ENCODE peak calls at places on chromosomes 1 and 21, in four cellular contexts. H is cardiac fibroblast, D is omental fat pad, U is OCI-LY7. P is an unnamed sample.

GRCh38 chr21:38220270-38220737 is 36.5 kb upstream of the KCNJ15 start:
- DNase-seq in H (peak), D (no peak), U (no peak), P (no peak)

GRCh38 chr1:51168946-51169345 is 66.9 kb downstream of the C1orf185 start:
- DNase-seq in H (no peak), D (no peak), U (no peak), P (no peak)

GRCh38 chr1:94672934-94673333 is 131.4 kb upstream of the F3 start:
- DNase-seq in H (no peak), D (no peak), U (no peak), P (no peak)

GRCh38 chr1:70327306-70328076 is 27.0 kb downstream of the ANKRD13C start:
- DNase-seq in H (no peak), D (no peak), U (no peak), P (no peak)

GRCh38 chr1:98051065-98051675 is 130.3 kb upstream of the DPYD start:
- DNase-seq in H (peak), D (peak), U (peak), P (peak)

GRCh38 chr1:30783244-30783915 is 25.8 kb upstream of the LAPTM5 start:
- DNase-seq in H (no peak), D (no peak), U (no peak), P (no peak)

GRCh38 chr21:38913120-38913975 is 107.6 kb downstream of the ETS2 start:
- DNase-seq in H (peak), D (no peak), U (no peak), P (peak)

GRCh38 chr1:64654519-64655341 is 90.1 kb upstream of the RAVER2 start:
- DNase-seq in H (peak), D (no peak), U (no peak), P (no peak)

GRCh38 chr1:3348196-3348865 is 106.1 kb upstream of the ARHGEF16 start:
- DNase-seq in H (no peak), D (no peak), U (no peak), P (no peak)

GRCh38 chr1:3347257-3348020 is 107.0 kb upstream of the ARHGEF16 start:
- DNase-seq in H (no peak), D (no peak), U (no peak), P (no peak)

GRCh38 chr1:3350441-3351261 is 103.8 kb upstream of the ARHGEF16 start:
- DNase-seq in H (peak), D (no peak), U (no peak), P (no peak)

GRCh38 chr1:3349968-3350299 is 104.5 kb upstream of the ARHGEF16 start:
- DNase-seq in H (no peak), D (no peak), U (no peak), P (no peak)

DNA sequence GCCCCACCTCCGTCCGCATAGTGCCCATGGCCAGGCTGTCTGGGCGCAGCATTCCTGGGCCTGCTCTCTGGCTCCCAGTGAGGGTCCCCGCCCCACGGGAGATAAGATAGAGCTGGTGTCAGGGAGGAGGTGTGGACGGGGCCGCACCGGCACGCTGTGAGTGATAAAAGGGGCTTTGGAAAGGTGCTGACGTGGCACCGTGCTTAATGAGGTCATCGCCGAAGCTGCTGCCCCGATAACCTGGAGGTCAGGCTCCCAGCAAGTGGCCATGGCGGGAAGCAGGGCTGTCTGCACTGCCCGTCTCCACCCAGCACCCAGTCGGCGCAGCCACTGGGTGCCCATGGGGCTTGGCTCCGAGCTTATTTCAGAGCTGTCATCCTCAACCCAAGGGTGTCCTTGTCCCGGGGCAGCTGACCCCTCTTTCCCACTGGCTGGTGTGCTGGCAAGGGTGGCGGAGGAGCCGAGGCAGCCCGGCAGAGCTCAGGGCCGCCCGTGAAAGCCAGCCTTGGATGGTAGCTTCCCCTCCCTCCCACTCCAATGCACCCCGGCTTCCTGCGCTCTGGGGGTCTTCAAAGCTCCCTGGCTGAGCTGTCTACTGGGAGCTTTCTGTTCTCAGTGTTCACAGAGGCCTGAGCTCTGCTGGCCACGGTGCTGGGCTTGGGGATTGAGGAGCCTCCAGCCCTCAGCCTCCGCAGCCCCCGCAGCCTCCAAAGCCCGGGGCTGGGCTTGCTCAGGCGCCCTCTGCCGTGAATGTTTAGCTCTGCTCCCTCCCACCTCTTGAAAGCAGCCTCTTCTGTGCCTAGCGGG is 105.1 kb upstream of the ARHGEF16 start:
- DNase-seq in H (peak), D (no peak), U (no peak), P (no peak)
- TF ChIP-seq CTCF in H (no peak), D (no peak), U (no peak), P (peak)

DNA sequence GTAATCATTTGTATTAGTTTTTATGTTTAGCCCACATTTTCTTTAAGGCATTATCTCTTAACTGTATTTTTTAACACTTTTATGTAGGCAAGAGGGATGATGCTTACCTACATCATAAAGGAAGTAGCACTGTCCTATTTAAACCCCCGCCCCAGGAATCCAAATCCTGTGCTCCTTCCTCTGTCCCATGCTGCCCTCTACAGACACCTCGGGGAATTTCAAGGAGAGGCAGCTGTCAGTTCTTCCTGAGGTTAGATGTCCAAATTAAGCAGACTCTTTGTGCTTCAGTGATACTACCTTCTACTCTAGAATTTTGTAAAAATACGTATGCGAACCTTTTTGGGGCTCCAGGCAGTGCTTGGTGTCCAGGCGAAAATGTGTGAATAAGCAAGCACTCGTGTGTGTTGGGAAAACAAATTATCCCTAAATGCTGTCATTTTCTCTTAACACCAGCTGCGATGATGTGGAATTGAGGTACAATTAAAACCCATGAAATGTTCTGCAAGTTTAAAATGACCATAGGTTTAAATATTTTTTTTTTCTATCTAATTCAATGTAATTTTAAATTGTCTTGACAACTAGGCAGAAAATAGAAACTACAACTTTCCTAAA is 19.2 kb downstream of the CRCT1 start:
- DNase-seq in H (peak), D (no peak), U (peak), P (no peak)
- TF ChIP-seq CTCF in H (peak), D (no peak), U (peak), P (peak)

DNA sequence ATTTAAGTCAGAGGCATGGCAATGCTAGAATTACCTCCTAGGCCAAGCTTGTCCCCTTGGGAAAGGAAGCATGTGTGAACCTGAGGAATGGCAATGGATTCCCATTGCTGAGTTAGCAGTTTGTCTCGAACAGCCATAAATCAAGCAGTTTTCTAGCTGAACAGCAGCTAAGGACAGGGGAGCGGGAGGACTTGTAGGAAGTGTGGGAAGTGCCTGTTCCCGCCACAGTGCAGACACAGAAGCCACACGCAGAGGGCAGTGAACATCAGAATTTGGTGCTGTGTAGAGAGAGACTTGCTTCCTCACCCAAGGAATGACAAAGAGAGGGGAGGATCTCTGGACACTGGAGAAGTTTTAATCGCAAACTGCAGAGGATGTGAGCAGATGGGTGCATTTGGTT is 3.8 kb downstream of the PHGDH start:
- DNase-seq in H (peak), D (no peak), U (no peak), P (no peak)
- TF ChIP-seq CTCF in H (no peak), D (no peak), U (no peak), P (no peak)

GRCh38 chr1:173798078-173798477 is 26.4 kb upstream of the DARS2 start:
- DNase-seq in H (no peak), D (no peak), U (no peak), P (no peak)

GRCh38 chr1:173802961-173803360 is 21.5 kb upstream of the DARS2 start:
- DNase-seq in H (no peak), D (no peak), U (no peak), P (no peak)
- TF ChIP-seq CTCF in H (no peak), D (no peak), U (no peak), P (no peak)

DNA sequence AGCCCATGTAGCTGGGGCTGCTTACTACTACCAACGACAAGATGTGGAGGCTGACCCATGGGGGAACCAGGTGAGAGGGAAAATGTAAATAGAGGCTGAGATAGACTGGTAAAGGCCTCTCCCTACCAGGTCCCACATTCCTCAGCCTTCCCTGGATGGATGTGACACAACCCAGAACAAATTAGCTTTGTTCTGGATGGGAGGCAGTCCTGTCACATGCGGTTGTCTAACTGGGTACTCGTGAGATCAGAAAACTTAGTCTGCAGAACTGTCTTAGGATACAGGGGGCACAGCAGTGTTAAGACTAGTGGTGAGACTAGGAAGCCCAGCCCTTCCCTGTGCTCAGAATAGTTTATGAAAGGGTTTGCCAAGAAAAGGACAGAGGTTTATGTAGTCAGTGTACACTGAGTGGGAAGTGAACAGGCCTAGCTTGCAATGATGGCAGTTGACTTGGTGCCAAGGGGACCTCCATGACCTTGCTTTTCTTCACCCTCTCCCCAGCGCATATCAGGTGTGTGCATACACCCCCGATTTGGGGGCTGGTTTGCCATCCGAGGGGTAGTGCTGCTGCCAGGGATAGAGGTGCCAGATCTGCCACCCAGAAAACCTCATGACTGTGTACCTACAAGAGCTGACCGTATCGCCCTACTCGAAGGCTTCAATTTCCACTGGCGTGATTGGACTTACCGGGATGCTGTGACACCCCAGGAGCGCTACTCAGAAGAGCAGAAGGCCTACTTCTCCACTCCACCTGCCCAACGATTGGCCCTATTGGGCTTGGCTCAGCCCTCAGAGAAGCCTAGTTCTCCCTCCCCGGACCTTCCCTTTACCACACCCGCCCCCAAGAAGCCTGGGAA is 8.4 kb downstream of the MMACHC start:
- DNase-seq in H (peak), D (no peak), U (peak), P (no peak)
- TF ChIP-seq CTCF in H (peak), D (no peak), U (peak), P (peak)

GRCh38 chr1:87151500-87152421 is 176.9 kb upstream of the LMO4 start:
- DNase-seq in H (peak), D (peak), U (peak), P (peak)
- TF ChIP-seq CTCF in H (peak), D (no peak), U (peak), P (peak)

GRCh38 chr1:18657436-18658179 is 27.0 kb downstream of the PAX7 start:
- DNase-seq in H (no peak), D (no peak), U (no peak), P (no peak)
- TF ChIP-seq CTCF in H (no peak), D (no peak), U (no peak), P (no peak)